ENCODE peak calls at places on chromosomes 16 and 17, in four cellular contexts. One of them, this sample, is unnamed.

GRCh38 chr16:53041196-53041977 is 11.3 kb downstream of the CHD9NB start:
- DNase-seq in H1: peak; percentile 56
- DNase-seq in cardiac muscle cell: no peak
- DNase-seq in pancreas: no peak
- DNase-seq in this sample: peak; percentile 55

GRCh38 chr16:30971298-30971697 is 13.7 kb upstream of the HSD3B7 start:
- DNase-seq in H1: no peak
- DNase-seq in cardiac muscle cell: no peak
- DNase-seq in pancreas: no peak
- DNase-seq in this sample: no peak

GRCh38 chr17:57261084-57261461 is 4.8 kb downstream of the MSI2 start:
- DNase-seq in H1: no peak
- DNase-seq in cardiac muscle cell: no peak
- DNase-seq in pancreas: no peak
- DNase-seq in this sample: no peak

GRCh38 chr16:81641403-81642106 is 137.5 kb upstream of the PLCG2 start:
- DNase-seq in H1: no peak
- DNase-seq in cardiac muscle cell: peak; percentile 26
- DNase-seq in pancreas: peak; percentile 84
- DNase-seq in this sample: no peak

GRCh38 chr17:67867591-67867990 is 42.3 kb downstream of the BPTF start:
- DNase-seq in H1: no peak
- DNase-seq in cardiac muscle cell: no peak
- DNase-seq in pancreas: no peak
- DNase-seq in this sample: no peak

GRCh38 chr16:15526097-15526496 is 91.7 kb downstream of the BMERB1 start:
- DNase-seq in H1: no peak
- DNase-seq in cardiac muscle cell: no peak
- DNase-seq in pancreas: no peak
- DNase-seq in this sample: no peak

GRCh38 chr17:79954281-79955166 is 81.1 kb downstream of the TBC1D16 start:
- DNase-seq in H1: no peak
- DNase-seq in cardiac muscle cell: no peak
- DNase-seq in pancreas: peak; percentile 58
- DNase-seq in this sample: peak; percentile 8

GRCh38 chr17:14304876-14305636 is 4.2 kb downstream of the HS3ST3B1 start:
- DNase-seq in H1: peak; percentile 49
- DNase-seq in cardiac muscle cell: no peak
- DNase-seq in pancreas: no peak
- DNase-seq in this sample: peak; percentile 80

GRCh38 chr17:58316260-58316960 is 12.2 kb downstream of the TSPOAP1 start:
- DNase-seq in H1: peak; percentile 37
- DNase-seq in cardiac muscle cell: no peak
- DNase-seq in pancreas: peak; percentile 52
- DNase-seq in this sample: peak; percentile 7

GRCh38 chr16:79659352-79659751 is 58.8 kb upstream of the MAF start:
- DNase-seq in H1: no peak
- DNase-seq in cardiac muscle cell: no peak
- DNase-seq in pancreas: no peak
- DNase-seq in this sample: no peak

GRCh38 chr16:30149250-30149885 is 26.3 kb upstream of the MAPK3 start:
- DNase-seq in H1: no peak
- DNase-seq in cardiac muscle cell: no peak
- DNase-seq in pancreas: no peak
- DNase-seq in this sample: no peak

GRCh38 chr17:44630703-44631102 is 25.6 kb upstream of the MEIOC start:
- DNase-seq in H1: no peak
- DNase-seq in cardiac muscle cell: no peak
- DNase-seq in pancreas: no peak
- DNase-seq in this sample: no peak

GRCh38 chr17:35788504-35788998 is 6.9 kb downstream of the MMP28 start:
- DNase-seq in H1: no peak
- DNase-seq in cardiac muscle cell: no peak
- DNase-seq in pancreas: no peak
- DNase-seq in this sample: no peak

GRCh38 chr16:11973065-11973464 is 3.5 kb upstream of the SNX29 start:
- DNase-seq in H1: no peak
- DNase-seq in cardiac muscle cell: no peak
- DNase-seq in pancreas: no peak
- DNase-seq in this sample: no peak

GRCh38 chr17:6374761-6375312 is 60.1 kb downstream of the AIPL1 start:
- DNase-seq in H1: peak; percentile 61
- DNase-seq in cardiac muscle cell: peak; percentile 49
- DNase-seq in pancreas: no peak
- DNase-seq in this sample: no peak

GRCh38 chr17:63740464-63741181 is 976 bp downstream of the STRADA start:
- DNase-seq in H1: no peak
- DNase-seq in cardiac muscle cell: no peak
- DNase-seq in pancreas: no peak
- DNase-seq in this sample: no peak

GRCh38 chr16:79651363-79651762 is 50.8 kb upstream of the MAF start:
- DNase-seq in H1: no peak
- DNase-seq in cardiac muscle cell: no peak
- DNase-seq in pancreas: no peak
- DNase-seq in this sample: no peak

GRCh38 chr16:88382491-88383400 is at the start of gene ZNF469:
- DNase-seq in H1: peak; percentile 76
- DNase-seq in cardiac muscle cell: peak; percentile 69
- DNase-seq in pancreas: peak; percentile 55
- DNase-seq in this sample: no peak

GRCh38 chr17:74444406-74444805 is 12.5 kb downstream of the GPRC5C start:
- DNase-seq in H1: no peak
- DNase-seq in cardiac muscle cell: no peak
- DNase-seq in pancreas: no peak
- DNase-seq in this sample: peak; percentile 44

GRCh38 chr17:39134878-39135277 is 16.6 kb downstream of the PLXDC1 start:
- DNase-seq in H1: no peak
- DNase-seq in cardiac muscle cell: no peak
- DNase-seq in pancreas: no peak
- DNase-seq in this sample: no peak

GRCh38 chr16:74468807-74469511 is 47.7 kb upstream of the CLEC18B start:
- DNase-seq in H1: no peak
- DNase-seq in cardiac muscle cell: no peak
- DNase-seq in pancreas: no peak
- DNase-seq in this sample: no peak

GRCh38 chr16:74465851-74466685 is 44.8 kb upstream of the CLEC18B start:
- DNase-seq in H1: no peak
- DNase-seq in cardiac muscle cell: no peak
- DNase-seq in pancreas: no peak
- DNase-seq in this sample: no peak

GRCh38 chr16:74466872-74467271 is 45.6 kb upstream of the CLEC18B start:
- DNase-seq in H1: no peak
- DNase-seq in cardiac muscle cell: no peak
- DNase-seq in pancreas: no peak
- DNase-seq in this sample: no peak

GRCh38 chr16:74472010-74472409 is 50.7 kb upstream of the CLEC18B start:
- DNase-seq in H1: no peak
- DNase-seq in cardiac muscle cell: no peak
- DNase-seq in pancreas: no peak
- DNase-seq in this sample: no peak

DNA sequence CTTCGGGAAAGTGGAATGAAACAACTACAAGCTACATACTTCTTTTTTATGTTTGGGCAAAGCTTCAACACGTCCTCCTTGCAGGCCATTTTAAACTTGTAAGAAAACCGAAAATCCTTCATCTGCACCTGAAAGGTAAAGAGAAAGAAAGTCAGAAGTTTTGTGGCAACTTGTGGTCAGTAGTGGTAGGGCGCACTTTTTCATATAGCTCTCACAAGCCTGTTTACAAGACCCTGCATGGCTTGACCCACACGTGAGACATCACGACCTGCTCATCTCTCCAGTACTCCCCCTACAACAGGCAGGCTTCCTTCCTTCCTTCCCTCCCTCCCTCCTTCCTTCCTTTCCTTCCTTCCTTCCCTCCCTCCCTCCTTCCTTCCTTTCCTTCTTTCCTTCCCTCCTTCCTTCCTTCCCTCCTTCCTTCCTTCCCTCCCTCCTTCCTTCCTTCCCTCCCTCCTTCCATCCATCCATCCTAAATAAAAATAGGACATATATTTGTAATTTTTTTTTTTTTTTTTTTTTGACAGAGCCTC is 48.7 kb upstream of the CLEC18B start:
- DNase-seq in H1: no peak
- DNase-seq in cardiac muscle cell: no peak
- DNase-seq in pancreas: no peak
- DNase-seq in this sample: no peak
- H3K27ac ChIP-seq in H1: no peak overlapping the region
- H3K27ac ChIP-seq in cardiac muscle cell: no peak overlapping the region
- H3K27ac ChIP-seq in pancreas: no peak overlapping the region
- H3K27ac ChIP-seq in this sample: no peak overlapping the region

GRCh38 chr17:7407483-7408231 is at the start of gene NLGN2:
- DNase-seq in H1: no peak
- DNase-seq in cardiac muscle cell: no peak
- DNase-seq in pancreas: no peak
- DNase-seq in this sample: no peak

GRCh38 chr17:7407033-7407432 is 612 bp upstream of the NLGN2 start:
- DNase-seq in H1: no peak
- DNase-seq in cardiac muscle cell: no peak
- DNase-seq in pancreas: no peak
- DNase-seq in this sample: no peak

GRCh38 chr17:7404737-7405412 is 978 bp upstream of the TMEM256 start:
- DNase-seq in H1: peak; percentile 81
- DNase-seq in cardiac muscle cell: peak; percentile 75
- DNase-seq in pancreas: peak; percentile 89
- DNase-seq in this sample: peak; percentile 64

GRCh38 chr17:7405413-7405881 is 1.6 kb upstream of the TMEM256 start:
- DNase-seq in H1: peak; percentile 66
- DNase-seq in cardiac muscle cell: peak; percentile 25
- DNase-seq in pancreas: no peak
- DNase-seq in this sample: peak; percentile 26

GRCh38 chr17:7405882-7406825 is 1.5 kb upstream of the NLGN2 start:
- DNase-seq in H1: no peak
- DNase-seq in cardiac muscle cell: no peak
- DNase-seq in pancreas: no peak
- DNase-seq in this sample: no peak
- H3K4me3 ChIP-seq in H1: peak overlapping the region; percentile 80
- H3K4me3 ChIP-seq in cardiac muscle cell: peak overlapping the region; percentile 61
- H3K4me3 ChIP-seq in pancreas: no peak overlapping the region
- H3K4me3 ChIP-seq in this sample: peak overlapping the region; percentile 89

DNA sequence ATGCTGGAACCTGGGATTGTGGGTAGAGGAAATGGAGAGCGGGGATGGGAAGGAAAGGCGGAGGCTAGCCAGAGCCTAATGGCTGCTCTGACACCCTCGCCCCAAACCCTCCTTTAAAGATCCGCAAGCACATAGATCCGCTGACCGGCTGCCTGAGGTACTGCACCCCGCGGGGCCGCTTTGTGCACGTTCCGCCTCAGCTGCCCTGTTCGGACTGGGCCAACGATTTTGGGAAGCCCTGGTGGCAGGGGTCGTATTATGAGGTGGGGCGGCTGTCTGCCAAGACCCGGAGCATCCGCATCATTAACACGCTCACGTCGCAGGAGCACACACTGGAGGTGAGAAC is 657 bp downstream of the CYB5D1 start:
- DNase-seq in H1: no peak
- DNase-seq in cardiac muscle cell: peak; percentile 62
- DNase-seq in pancreas: peak; percentile 84
- DNase-seq in this sample: peak; percentile 64
- TF ChIP-seq CTCF in H1: peak; percentile 45
- TF ChIP-seq CTCF in cardiac muscle cell: peak; percentile 43
- TF ChIP-seq CTCF in pancreas: peak; percentile 20
- TF ChIP-seq CTCF in this sample: peak; percentile 50

DNA sequence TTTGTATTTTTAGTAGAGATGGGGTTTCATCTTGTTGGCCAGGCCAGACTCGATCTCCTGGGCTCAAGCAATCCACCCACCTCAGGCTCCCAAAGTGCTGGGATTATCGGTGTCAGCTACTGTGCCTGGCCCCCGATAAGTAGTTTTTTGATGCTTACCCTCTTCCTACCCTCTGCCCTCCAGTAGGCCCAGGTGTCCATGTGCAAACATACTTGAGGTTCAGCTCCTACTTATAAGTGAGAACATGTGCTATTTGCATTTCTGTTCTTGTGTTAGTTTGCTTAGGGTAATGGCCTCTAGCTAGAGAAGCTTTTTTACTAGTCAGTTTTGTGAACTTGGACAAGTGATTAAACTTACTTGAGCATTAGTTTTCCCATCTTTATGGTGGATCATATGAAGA is 136.8 kb downstream of the HS3ST4 start:
- DNase-seq in H1: no peak
- DNase-seq in cardiac muscle cell: no peak
- DNase-seq in pancreas: no peak
- DNase-seq in this sample: no peak
- H3K27ac ChIP-seq in H1: no peak overlapping the region
- H3K27ac ChIP-seq in cardiac muscle cell: no peak overlapping the region
- H3K27ac ChIP-seq in pancreas: no peak overlapping the region
- H3K27ac ChIP-seq in this sample: no peak overlapping the region

GRCh38 chr17:78734841-78735641 is 47.0 kb downstream of the CYTH1 start:
- DNase-seq in H1: no peak
- DNase-seq in cardiac muscle cell: no peak
- DNase-seq in pancreas: no peak
- DNase-seq in this sample: peak; percentile 49

GRCh38 chr17:78738245-78738644 is 43.8 kb downstream of the CYTH1 start:
- DNase-seq in H1: no peak
- DNase-seq in cardiac muscle cell: no peak
- DNase-seq in pancreas: no peak
- DNase-seq in this sample: no peak

GRCh38 chr17:78737332-78737731 is 44.7 kb downstream of the CYTH1 start:
- DNase-seq in H1: no peak
- DNase-seq in cardiac muscle cell: no peak
- DNase-seq in pancreas: no peak
- DNase-seq in this sample: no peak

GRCh38 chr17:78735832-78736525 is 46.1 kb downstream of the CYTH1 start:
- DNase-seq in H1: no peak
- DNase-seq in cardiac muscle cell: no peak
- DNase-seq in pancreas: no peak
- DNase-seq in this sample: no peak

DNA sequence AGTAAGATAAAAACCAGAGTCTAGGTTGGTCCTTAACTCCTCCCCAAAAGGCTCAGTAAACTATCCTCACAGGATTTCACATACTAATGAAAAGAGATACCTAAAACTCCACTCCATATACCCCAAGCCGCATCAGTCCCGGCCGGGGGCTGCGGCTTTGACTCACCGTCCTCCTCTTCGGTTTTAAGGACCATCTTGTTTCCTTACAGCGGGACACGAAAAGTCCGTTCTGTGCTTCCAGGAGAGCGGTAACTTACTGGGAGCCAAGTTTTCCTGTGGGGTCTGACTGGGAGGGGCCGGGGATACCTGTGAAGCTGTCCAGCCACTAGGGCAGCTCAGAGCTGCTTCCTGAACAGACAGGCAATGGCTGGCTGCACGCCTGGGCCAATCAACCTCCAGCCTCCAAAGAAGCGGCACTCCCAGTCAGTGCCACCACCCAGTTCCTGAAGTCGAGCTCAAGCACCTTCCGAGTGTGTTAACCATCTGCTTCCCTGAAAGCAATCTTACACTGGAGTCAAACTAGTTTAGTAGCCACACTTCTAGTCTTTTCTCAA is 45.5 kb downstream of the CYTH1 start:
- DNase-seq in H1: no peak
- DNase-seq in cardiac muscle cell: peak; percentile 48
- DNase-seq in pancreas: peak; percentile 95
- DNase-seq in this sample: peak; percentile 73
- H3K4me3 ChIP-seq in H1: no peak overlapping the region
- H3K4me3 ChIP-seq in cardiac muscle cell: no peak overlapping the region
- H3K4me3 ChIP-seq in pancreas: peak overlapping the region; percentile 34
- H3K4me3 ChIP-seq in this sample: no peak overlapping the region

GRCh38 chr16:87172632-87173031 is 144.6 kb downstream of the C16orf95 start:
- DNase-seq in H1: no peak
- DNase-seq in cardiac muscle cell: no peak
- DNase-seq in pancreas: no peak
- DNase-seq in this sample: no peak
- TF ChIP-seq CTCF in H1: peak; percentile 73
- TF ChIP-seq CTCF in cardiac muscle cell: peak; percentile 15
- TF ChIP-seq CTCF in pancreas: no peak
- TF ChIP-seq CTCF in this sample: peak; percentile 19

This sample was measured in WERI-Rb-1.